ENCODE peak calls at places on chromosomes 6 and 20, in seven cellular contexts. C is endothelial cell of umbilical vein, E is mesenchymal stem cell, N is ovary, X is iPS DF 6.9, Z is aorta, D is left lung. A is an unnamed sample. For H3K4me1 and H3K36me3, the result is how much of the 10 kb centered on the place peaks cover.

GRCh38 chr20:208937-209566 is 18.0 kb upstream of the DEFB129 start:
- DNase-seq in C (peak), E (peak), N (no peak), X (peak), Z (no peak), D (no peak), A (peak)

GRCh38 chr6:16698988-16699868 is 62.0 kb downstream of the ATXN1 start:
- DNase-seq in C (no peak), E (peak), N (no peak), X (no peak), Z (no peak), D (no peak), A (no peak)

GRCh38 chr6:166529571-166529970 is 56.9 kb downstream of the RAMACL start:
- DNase-seq in C (no peak), E (peak), N (no peak), X (no peak), Z (no peak), D (no peak), A (no peak)

GRCh38 chr20:49230575-49231211 is 11.5 kb downstream of the DDX27 start:
- DNase-seq in C (no peak), E (peak), N (no peak), X (no peak), Z (peak), D (peak), A (peak)

GRCh38 chr6:17638212-17638611 is 38.1 kb downstream of the FAM8A1 start:
- DNase-seq in C (no peak), E (no peak), N (no peak), X (no peak), Z (no peak), D (no peak), A (no peak)

GRCh38 chr6:144601221-144601620 is 316.1 kb downstream of the UTRN start:
- DNase-seq in C (no peak), E (no peak), N (no peak), X (no peak), Z (no peak), D (no peak), A (no peak)

GRCh38 chr20:38123021-38123587 is 42.0 kb downstream of the TGM2 start:
- DNase-seq in C (peak), E (peak), N (peak), X (no peak), Z (no peak), D (no peak), A (no peak)

GRCh38 chr20:34475979-34476736 is 40.1 kb upstream of the DYNLRB1 start:
- DNase-seq in C (peak), E (no peak), N (peak), X (no peak), Z (peak), D (peak), A (peak)

GRCh38 chr20:24634855-24635254 is 165.4 kb downstream of the SYNDIG1 start:
- DNase-seq in C (no peak), E (peak), N (no peak), X (no peak), Z (no peak), D (no peak), A (no peak)

GRCh38 chr20:57006411-57007170 is 259.9 kb downstream of the BMP7 start:
- DNase-seq in C (no peak), E (peak), N (no peak), X (no peak), Z (no peak), D (no peak), A (no peak)

GRCh38 chr6:118781897-118782296 is 112.1 kb upstream of the ASF1A start:
- DNase-seq in C (no peak), E (no peak), N (no peak), X (no peak), Z (no peak), D (no peak), A (no peak)

GRCh38 chr6:54267798-54268197 is 40.4 kb upstream of the TINAG start:
- DNase-seq in C (peak), E (peak), N (no peak), X (no peak), Z (no peak), D (no peak), A (no peak)

GRCh38 chr6:6317825-6318733 is 2.4 kb downstream of the F13A1 start:
- DNase-seq in C (no peak), E (no peak), N (no peak), X (no peak), Z (no peak), D (no peak), A (no peak)

GRCh38 chr6:149118737-149119653 is 198.5 kb upstream of the TAB2 start:
- DNase-seq in C (peak), E (no peak), N (no peak), X (no peak), Z (no peak), D (no peak), A (no peak)

GRCh38 chr6:27669278-27669797 is 196.4 kb upstream of the ZNF184 start:
- DNase-seq in C (peak), E (peak), N (no peak), X (no peak), Z (no peak), D (no peak), A (no peak)

DNA sequence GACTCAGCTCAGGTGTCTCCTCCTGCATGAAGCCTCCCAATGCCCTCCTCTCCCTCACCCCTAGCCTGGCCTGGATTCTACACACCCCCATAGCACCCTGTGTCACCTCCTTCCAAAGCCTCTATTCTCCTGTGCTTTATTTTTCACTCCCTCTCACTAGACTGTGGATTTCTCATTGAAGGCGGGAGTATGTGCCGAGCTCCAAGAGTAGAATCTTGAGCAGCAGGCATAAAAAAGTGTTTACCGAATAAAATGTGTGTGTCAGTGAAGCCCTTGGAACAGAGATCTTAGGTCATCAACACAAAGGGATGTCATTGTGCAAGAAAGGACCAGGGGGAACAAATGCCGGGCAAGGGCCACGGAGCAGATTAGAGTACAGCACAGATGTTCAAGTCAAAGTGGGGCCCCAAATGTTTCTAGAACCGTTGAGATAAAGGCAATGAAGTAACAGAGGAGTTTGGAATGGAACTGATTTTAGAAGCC is 106.1 kb upstream of the TMEM170B start:
- DNase-seq in C (no peak), E (no peak), N (no peak), X (no peak), Z (no peak), D (no peak), A (no peak)
- H3K4me1 ChIP-seq in C (under half), E (under half), N (under half), X (under half), Z (under half), D (under half), A (under half)

GRCh38 chr6:89667872-89668556 is 29.5 kb upstream of the LYRM2 start:
- DNase-seq in C (peak), E (peak), N (no peak), X (peak), Z (no peak), D (no peak), A (no peak)
- H3K36me3 ChIP-seq in C (under half), E (under half), N (under half), X (under half), Z (under half), D (under half), A (under half)

GRCh38 chr6:73002588-73002987 is 222.7 kb downstream of the KHDC1L start:
- DNase-seq in C (no peak), E (no peak), N (no peak), X (no peak), Z (no peak), D (no peak), A (no peak)

GRCh38 chr6:73004817-73005216 is 220.5 kb downstream of the KHDC1L start:
- DNase-seq in C (no peak), E (no peak), N (no peak), X (no peak), Z (no peak), D (no peak), A (no peak)

GRCh38 chr6:72999995-73000394 is 225.3 kb downstream of the KHDC1L start:
- DNase-seq in C (no peak), E (no peak), N (no peak), X (no peak), Z (no peak), D (no peak), A (no peak)

GRCh38 chr6:73006161-73006560 is 219.1 kb downstream of the KHDC1L start:
- DNase-seq in C (no peak), E (no peak), N (no peak), X (no peak), Z (no peak), D (no peak), A (no peak)

GRCh38 chr6:73003302-73003701 is 222.0 kb downstream of the KHDC1L start:
- DNase-seq in C (no peak), E (no peak), N (no peak), X (no peak), Z (no peak), D (no peak), A (no peak)
- H3K4me1 ChIP-seq in C (under half), E (under half), N (under half), X (under half), Z (under half), D (under half), A (under half)

GRCh38 chr6:36523451-36523850 is 23.8 kb downstream of the STK38 start:
- DNase-seq in C (no peak), E (no peak), N (no peak), X (no peak), Z (no peak), D (no peak), A (no peak)
- H3K36me3 ChIP-seq in C (under half), E (under half), N (under half), X (under half), Z (under half), D (under half), A (under half)

DNA sequence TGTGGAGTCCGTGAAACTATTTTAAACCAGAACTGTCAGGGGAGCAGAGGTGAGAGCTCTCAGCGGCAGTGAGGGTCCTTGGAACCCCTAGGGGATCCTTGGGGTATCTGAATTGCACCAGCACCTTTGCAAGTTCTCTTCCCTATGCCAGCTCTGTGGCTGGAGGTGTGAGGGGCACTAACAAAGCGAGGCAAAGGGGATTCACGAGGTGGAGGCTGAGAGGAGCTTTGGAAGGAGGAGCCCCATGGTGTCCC is 49.5 kb downstream of the SYNJ2 start:
- DNase-seq in C (no peak), E (no peak), N (no peak), X (no peak), Z (no peak), D (no peak), A (no peak)
- H3K4me1 ChIP-seq in C (under half), E (half or more), N (under half), X (under half), Z (under half), D (under half), A (under half)

GRCh38 chr20:63662813-63663189 is 4.7 kb downstream of the RTEL1 start:
- DNase-seq in C (no peak), E (no peak), N (no peak), X (no peak), Z (no peak), D (no peak), A (no peak)
- H3K36me3 ChIP-seq in C (under half), E (half or more), N (under half), X (under half), Z (under half), D (under half), A (under half)

GRCh38 chr20:1897486-1897885 is 2.3 kb downstream of the SIRPA start:
- DNase-seq in C (no peak), E (peak), N (no peak), X (no peak), Z (no peak), D (peak), A (peak)
- H3K4me1 ChIP-seq in C (under half), E (under half), N (under half), X (under half), Z (under half), D (under half), A (under half)

A was measured in mucosa of descending colon.